ENCODE peak calls at places on chromosomes 12 and 14, in four cellular contexts. V is stimulated activated CD4-positive, alpha-beta T cell treated with anti-CD3 and anti-CD28 coated beads, Interleukin-15, amount 100 ng/mL, for 24 hours; Z is NAMALWA; Y is substantia nigra. W is an unnamed sample.

GRCh38 chr12:127230843-127231260 is 1036.1 kb upstream of the TMEM132C start:
- DNase-seq in Z (no peak), Y (no peak), V (peak; percentile 2), W (peak; percentile 47)

GRCh38 chr12:12018454-12018853 is 52.3 kb upstream of the BCL2L14 start:
- DNase-seq in Y (peak; percentile 54), Z (no peak), V (no peak), W (no peak)

GRCh38 chr12:80053048-80053790 is 46.1 kb upstream of the OTOGL start:
- DNase-seq in Y (no peak), V (no peak), Z (no peak), W (peak; percentile 25)

GRCh38 chr14:96117101-96117897 is 78.1 kb downstream of the C14orf132 start:
- DNase-seq in V (peak; percentile 10), Y (no peak), Z (peak; percentile 28), W (no peak)

GRCh38 chr12:55724226-55724939 is 4.2 kb downstream of the RDH5 start:
- DNase-seq in V (peak; percentile 76), Z (peak; percentile 82), Y (peak; percentile 58), W (peak; percentile 82)

GRCh38 chr12:56922032-56922431 is 12.2 kb downstream of the SDR9C7 start:
- DNase-seq in V (no peak), Z (no peak), Y (no peak), W (no peak)

GRCh38 chr12:5458229-5459050 is 26.5 kb downstream of the NTF3 start:
- DNase-seq in Y (no peak), Z (no peak), V (no peak), W (no peak)

GRCh38 chr14:103108749-103109207 is 14.3 kb downstream of the EXOC3L4 start:
- DNase-seq in Y (no peak), V (no peak), Z (peak; percentile 53), W (no peak)

GRCh38 chr12:94589591-94590001 is 60.8 kb downstream of the TMCC3 start:
- DNase-seq in Z (no peak), V (no peak), Y (no peak), W (no peak)

GRCh38 chr14:102450206-102451063 is 59.1 kb downstream of the ANKRD9 start:
- DNase-seq in V (no peak), Y (no peak), Z (no peak), W (no peak)

GRCh38 chr14:73721101-73721821 is 7.1 kb upstream of the PNMA1 start:
- DNase-seq in V (no peak), Y (no peak), Z (no peak), W (no peak)

GRCh38 chr12:46458500-46459106 is 86.0 kb upstream of the SLC38A2 start:
- DNase-seq in V (no peak), Y (no peak), Z (no peak), W (no peak)

GRCh38 chr14:71959055-71959454 is 26.8 kb downstream of the RGS6 start:
- DNase-seq in Z (no peak), V (no peak), Y (no peak), W (no peak)

GRCh38 chr12:90261283-90261682 is 552.6 kb upstream of the ATP2B1 start:
- DNase-seq in Z (no peak), Y (no peak), V (no peak), W (no peak)

GRCh38 chr12:107134558-107134957 is 41.2 kb upstream of the CRY1 start:
- DNase-seq in V (peak; percentile 57), Z (peak; percentile 78), Y (no peak), W (no peak)

GRCh38 chr12:40224439-40225291 is at the start of gene LRRK2:
- DNase-seq in V (peak; percentile 44), Y (peak; percentile 65), Z (peak; percentile 62), W (peak; percentile 73)